ENCODE peak calls at places on chromosomes 4 and X, in eight cellular contexts. A is SJSA1; K is stimulated activated naive B cell treated with anti-CD40 and anti-IgM and Interleukin-4, amounts not matched to agents 10 μg/mL and 1 μg/mL and 100 μg/mL, for 72 hours; N is endodermal cell; Q is NCI-H1105 treated with DMSO at 0.1 percent for 48 hours; G is NCI-H460; H is stimulated activated naive CD8-positive, alpha-beta T cell treated with anti-CD3 and anti-CD28 coated beads, Interleukin-15, Interleukin-2, amounts not matched to agents 100 U/mL and 50 U/mL, for 24 hours; W is psoas muscle. O is an unnamed sample.

GRCh38 chr4:48375651-48376291 is 34.4 kb downstream of the SLAIN2 start:
- DNase-seq in A (peak), K (no peak), N (no peak), Q (no peak), G (peak), H (no peak), W (no peak), O (peak)

GRCh38 chr4:20318011-20318898 is 66.5 kb downstream of the SLIT2 start:
- DNase-seq in A (no peak), K (no peak), N (no peak), Q (no peak), G (no peak), H (no peak), W (no peak), O (no peak)

GRCh38 chr4:26139310-26139924 is 181.4 kb upstream of the RBPJ start:
- DNase-seq in A (no peak), K (no peak), N (peak), Q (no peak), G (no peak), H (no peak), W (no peak), O (no peak)

GRCh38 chrX:23883737-23884354 is 23.9 kb downstream of the APOO start:
- DNase-seq in A (peak), K (no peak), N (peak), Q (no peak), G (peak), H (peak), W (no peak), O (no peak)

GRCh38 chrX:117996918-117997480 is 119.6 kb downstream of the KLHL13 start:
- DNase-seq in A (no peak), K (no peak), N (no peak), Q (peak), G (peak), H (no peak), W (no peak), O (peak)

GRCh38 chr4:6595897-6596537 is 21.0 kb downstream of the MAN2B2 start:
- DNase-seq in A (no peak), K (no peak), N (peak), Q (no peak), G (no peak), H (no peak), W (no peak), O (no peak)

GRCh38 chrX:123607270-123607669 is 125.6 kb downstream of the THOC2 start:
- DNase-seq in A (no peak), K (no peak), N (no peak), Q (no peak), G (no peak), H (no peak), W (no peak), O (no peak)

GRCh38 chrX:118520206-118520857 is 24.7 kb downstream of the DOCK11 start:
- DNase-seq in A (no peak), K (no peak), N (no peak), Q (no peak), G (no peak), H (no peak), W (no peak), O (no peak)

GRCh38 chr4:113419631-113420030 is 341.9 kb downstream of the CAMK2D start:
- DNase-seq in A (no peak), K (no peak), N (no peak), Q (no peak), G (no peak), H (no peak), W (no peak), O (no peak)

GRCh38 chr4:65623509-65623908 is 46.8 kb downstream of the EPHA5 start:
- DNase-seq in A (no peak), K (no peak), N (no peak), Q (no peak), G (peak), H (no peak), W (no peak), O (no peak)

GRCh38 chrX:100636321-100636991 is at the start of gene TSPAN6:
- DNase-seq in A (peak), K (peak), N (peak), Q (peak), G (peak), H (peak), W (peak), O (peak)

GRCh38 chr4:42588909-42589308 is 68.0 kb downstream of the ATP8A1 start:
- DNase-seq in A (no peak), K (no peak), N (no peak), Q (no peak), G (no peak), H (no peak), W (no peak), O (no peak)

GRCh38 chrX:47358387-47359065 is 11.9 kb upstream of the ZNF157 start:
- DNase-seq in A (no peak), K (no peak), N (no peak), Q (no peak), G (no peak), H (no peak), W (no peak), O (no peak)

GRCh38 chr4:122772311-122772710 is 39.8 kb downstream of the BBS12 start:
- DNase-seq in A (no peak), K (no peak), N (no peak), Q (no peak), G (no peak), H (no peak), W (no peak), O (no peak)

GRCh38 chrX:46311581-46312120 is 233.6 kb downstream of the ZNF674 start:
- DNase-seq in A (no peak), K (no peak), N (no peak), Q (no peak), G (no peak), H (no peak), W (no peak), O (no peak)

GRCh38 chrX:88886908-88887307 is 139.9 kb downstream of the CPXCR1 start:
- DNase-seq in A (no peak), K (no peak), N (peak), Q (no peak), G (no peak), H (no peak), W (no peak), O (no peak)

GRCh38 chr4:125389713-125390112 is 75.0 kb downstream of the FAT4 start:
- DNase-seq in A (peak), K (no peak), N (no peak), Q (no peak), G (no peak), H (no peak), W (no peak), O (no peak)

GRCh38 chr4:184102488-184102887 is 115.2 kb downstream of the ENPP6 start:
- DNase-seq in A (no peak), K (no peak), N (peak), Q (no peak), G (no peak), H (no peak), W (no peak), O (no peak)

GRCh38 chr4:3640587-3640962 is 108.4 kb upstream of the LRPAP1 start:
- DNase-seq in A (no peak), K (no peak), N (no peak), Q (no peak), G (no peak), H (no peak), W (peak), O (no peak)

GRCh38 chrX:73767017-73767416 is 204.0 kb downstream of the CHIC1 start:
- DNase-seq in A (no peak), K (no peak), N (no peak), Q (no peak), G (no peak), H (no peak), W (no peak), O (no peak)

GRCh38 chrX:151790421-151791160 is 56.0 kb downstream of the CNGA2 start:
- DNase-seq in A (no peak), K (no peak), N (no peak), Q (no peak), G (no peak), H (no peak), W (no peak), O (no peak)

GRCh38 chr4:82680834-82681233 is 117.8 kb downstream of the SCD5 start:
- DNase-seq in A (no peak), K (no peak), N (no peak), Q (no peak), G (no peak), H (no peak), W (no peak), O (no peak)

GRCh38 chr4:147975325-147975724 is 243.4 kb downstream of the ARHGAP10 start:
- DNase-seq in A (no peak), K (no peak), N (no peak), Q (no peak), G (no peak), H (no peak), W (no peak), O (no peak)

GRCh38 chr4:107838138-107838618 is 13.4 kb downstream of the SGMS2 start:
- DNase-seq in A (no peak), K (no peak), N (no peak), Q (no peak), G (no peak), H (no peak), W (no peak), O (no peak)

GRCh38 chrX:82038793-82039192 is 836.9 kb downstream of the SH3BGRL start:
- DNase-seq in A (no peak), K (no peak), N (no peak), Q (no peak), G (no peak), H (no peak), W (no peak), O (no peak)

O was measured in NCI-H510A treated with DMSO at 0.1 percent for 48 hours.